ENCODE peak calls at places on chromosomes 2 and 18, in four cellular contexts. B is GM23338, U is PC-3, E is HCT116. M is an unnamed sample.

GRCh38 chr2:74025971-74026612 is 41.4 kb downstream of the TET3 start:
- DNase-seq in E (no peak), B (peak; percentile 83), U (no peak), M (peak; percentile 51)

GRCh38 chr2:66173635-66174034 is 261.3 kb upstream of the MEIS1 start:
- DNase-seq in B (no peak), E (no peak), U (no peak), M (no peak)

GRCh38 chr18:13566941-13567762 is 159.2 kb downstream of the FAM210A start:
- DNase-seq in B (no peak), U (no peak), E (no peak), M (peak; percentile 19)

GRCh38 chr2:33111002-33111446 is 164.3 kb downstream of the LTBP1 start:
- DNase-seq in U (peak; percentile 24), B (no peak), E (no peak), M (peak; percentile 39)

GRCh38 chr18:25517881-25518715 is 166.1 kb upstream of the ZNF521 start:
- DNase-seq in E (no peak), B (no peak), U (no peak), M (no peak)

GRCh38 chr2:95345415-95346235 is 48.5 kb downstream of the KCNIP3 start:
- DNase-seq in U (peak; percentile 87), B (peak; percentile 88), E (peak; percentile 60), M (peak; percentile 93)

GRCh38 chr2:38037757-38038615 is 38.0 kb downstream of the CYP1B1 start:
- DNase-seq in U (no peak), E (no peak), B (peak; percentile 86), M (peak; percentile 74)

GRCh38 chr18:23924813-23925212 is 89.7 kb upstream of the TTC39C start:
- DNase-seq in U (peak; percentile 34), E (no peak), B (no peak), M (peak; percentile 82)

GRCh38 chr2:216904974-216905373 is 45.1 kb upstream of the TNP1 start:
- DNase-seq in E (no peak), U (no peak), B (no peak), M (no peak)

GRCh38 chr2:212228651-212229253 is 309.9 kb downstream of the ERBB4 start:
- DNase-seq in E (no peak), B (no peak), U (no peak), M (peak; percentile 42)

GRCh38 chr2:240384711-240385450 is 50.6 kb upstream of the GPC1 start:
- DNase-seq in E (no peak), B (no peak), U (no peak), M (peak; percentile 24)

GRCh38 chr2:122031544-122032263 is 276.3 kb downstream of the TSN start:
- DNase-seq in U (no peak), E (no peak), B (no peak), M (peak; percentile 21)

GRCh38 chr2:209368406-209368805 is 55.4 kb upstream of the MAP2 start:
- DNase-seq in B (no peak), U (peak; percentile 67), E (no peak), M (no peak)

GRCh38 chr2:237128026-237128703 is 42.5 kb downstream of the COPS8 start:
- DNase-seq in E (peak; percentile 77), B (peak; percentile 28), U (peak; percentile 93), M (peak; percentile 99)

GRCh38 chr2:98869272-98869641 is 66.8 kb downstream of the CRACDL start:
- DNase-seq in E (no peak), B (peak; percentile 55), U (peak; percentile 66), M (no peak)

GRCh38 chr2:100365434-100365833 is 43.1 kb upstream of the LONRF2 start:
- DNase-seq in B (no peak), U (peak; percentile 87), E (peak; percentile 86), M (peak; percentile 71)

GRCh38 chr2:240818543-240819403 is 1.2 kb downstream of the KIF1A start:
- DNase-seq in E (no peak), B (peak; percentile 74), U (no peak), M (no peak)

GRCh38 chr2:152078662-152079061 is 20.2 kb downstream of the CACNB4 start:
- DNase-seq in E (no peak), B (no peak), U (no peak), M (no peak)

GRCh38 chr2:8966123-8966908 is 37.2 kb downstream of the MBOAT2 start:
- DNase-seq in B (no peak), E (no peak), U (no peak), M (peak; percentile 36)

GRCh38 chr2:235553291-235553690 is 59.4 kb downstream of the AGAP1 start:
- DNase-seq in B (no peak), U (no peak), E (no peak), M (no peak)

GRCh38 chr2:202566286-202566685 is 68.5 kb upstream of the FAM117B start:
- DNase-seq in U (no peak), B (no peak), E (no peak), M (peak; percentile 22)

GRCh38 chr2:71060871-71061270 is 7.6 kb upstream of the NAGK start:
- DNase-seq in U (no peak), B (no peak), E (no peak), M (peak; percentile 63)

GRCh38 chr2:233791883-233792329 is 13.8 kb downstream of the MROH2A start:
- DNase-seq in E (no peak), U (no peak), B (no peak), M (no peak)

GRCh38 chr18:10724666-10725065 is 198.8 kb downstream of the NAPG start:
- DNase-seq in U (no peak), E (no peak), B (no peak), M (no peak)

GRCh38 chr2:195555971-195556370 is 101.1 kb upstream of the SLC39A10 start:
- DNase-seq in B (no peak), E (no peak), U (no peak), M (no peak)

GRCh38 chr2:120893874-120894584 is 158.4 kb downstream of the GLI2 start:
- DNase-seq in U (no peak), B (peak; percentile 77), E (no peak), M (no peak)

GRCh38 chr18:13658444-13659204 is 67.7 kb downstream of the FAM210A start:
- DNase-seq in B (no peak), E (no peak), U (no peak), M (no peak)

GRCh38 chr18:26574958-26575864 is 26.9 kb upstream of the KCTD1 start:
- DNase-seq in B (peak; percentile 83), U (peak; percentile 56), E (no peak), M (peak; percentile 79)

GRCh38 chr2:12194936-12195335 is 448.5 kb downstream of the LPIN1 start:
- DNase-seq in E (no peak), B (no peak), U (no peak), M (no peak)

GRCh38 chr2:139241256-139241655 is 461.1 kb upstream of the NXPH2 start:
- DNase-seq in U (no peak), E (no peak), B (no peak), M (no peak)

GRCh38 chr2:95670167-95670566 is 78.4 kb downstream of the TRIM43 start:
- DNase-seq in U (peak; percentile 46), E (no peak), B (no peak), M (peak; percentile 80)

GRCh38 chr2:27303093-27304025 is 4.9 kb downstream of the UCN start:
- DNase-seq in B (peak; percentile 91), E (peak; percentile 70), U (peak; percentile 82), M (peak; percentile 88)

GRCh38 chr18:11752116-11752911 is 63.2 kb downstream of the GNAL start:
- DNase-seq in E (no peak), B (peak; percentile 75), U (peak; percentile 41), M (peak; percentile 38)

GRCh38 chr18:64474751-64475150 is 325.9 kb upstream of the LINC00305 start:
- DNase-seq in B (no peak), E (no peak), U (no peak), M (no peak)

GRCh38 chr2:106536490-106536889 is 49.3 kb downstream of the CD8B2 start:
- DNase-seq in U (no peak), B (no peak), E (no peak), M (no peak)

GRCh38 chr2:166637051-166637450 is 143.0 kb upstream of the SCN7A start:
- DNase-seq in U (no peak), B (no peak), E (no peak), M (no peak)

GRCh38 chr2:166627893-166628292 is 133.8 kb upstream of the SCN7A start:
- DNase-seq in E (no peak), B (no peak), U (peak; percentile 19), M (no peak)

GRCh38 chr2:166628478-166629136 is 134.6 kb upstream of the SCN7A start:
- DNase-seq in B (peak; percentile 68), U (peak; percentile 77), E (no peak), M (no peak)

GRCh38 chr2:166634706-166635105 is 140.7 kb upstream of the SCN7A start:
- DNase-seq in E (no peak), B (no peak), U (no peak), M (no peak)

GRCh38 chr2:166632616-166633015 is 138.6 kb upstream of the SCN7A start:
- DNase-seq in U (peak; percentile 68), B (peak; percentile 14), E (no peak), M (peak; percentile 53)
- TF ChIP-seq EZH2phosphoT487 in U (no peak), B (no peak), E (no peak), M (no peak)

DNA sequence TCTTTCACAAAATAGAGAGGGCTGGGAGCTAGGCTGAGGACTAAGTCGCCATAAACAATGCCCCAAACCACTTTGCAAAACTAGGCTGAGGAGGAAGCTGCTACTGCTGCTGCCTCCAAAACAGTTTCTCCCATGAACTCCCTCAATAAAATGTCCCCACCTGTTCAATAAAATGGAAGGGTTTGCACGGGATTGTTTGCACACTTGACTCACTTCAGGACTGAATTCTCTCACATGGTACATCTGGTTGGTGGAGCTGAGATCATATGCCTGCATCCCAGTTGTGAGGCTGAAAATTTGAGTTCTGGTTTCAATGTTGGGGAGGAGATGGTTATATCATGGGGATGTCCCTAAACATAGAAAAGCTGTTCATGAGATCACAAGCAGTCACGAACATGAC is 26.5 kb downstream of the NCKAP5 start:
- DNase-seq in U (peak; percentile 52), E (no peak), B (no peak), M (no peak)
- TF ChIP-seq EZH2phosphoT487 in U (no peak), E (no peak), B (no peak), M (no peak)

GRCh38 chr2:218958276-218958675 is 1.2 kb upstream of the CDK5R2 start:
- DNase-seq in U (no peak), B (no peak), E (no peak), M (no peak)
- TF ChIP-seq EZH2phosphoT487 in U (no peak), B (no peak), E (no peak), M (no peak)

DNA sequence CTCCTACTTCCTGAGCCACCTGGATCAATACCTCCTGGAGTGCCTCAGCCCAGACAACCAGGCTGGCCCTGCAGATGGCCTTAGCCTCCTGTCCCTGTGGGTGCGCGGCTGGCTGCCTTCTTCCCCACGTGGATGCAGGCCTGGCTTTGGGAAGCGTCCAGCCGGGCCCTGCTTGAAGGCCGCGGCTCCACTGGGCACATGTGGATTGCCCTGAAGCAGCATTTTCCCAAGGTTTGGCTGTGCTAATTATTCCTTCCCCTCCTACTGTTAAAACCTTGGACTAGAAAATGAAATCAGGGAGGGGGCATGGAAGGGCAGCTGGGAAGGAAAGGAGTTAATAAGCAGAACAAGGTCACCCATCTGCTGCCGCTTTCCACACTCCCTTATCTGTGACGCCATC is 143.0 kb upstream of the GATA6 start:
- DNase-seq in E (no peak), U (no peak), B (no peak), M (no peak)
- TF ChIP-seq EZH2phosphoT487 in E (no peak), U (no peak), B (no peak), M (no peak)

M was measured in GM23248.